ENCODE peak calls at places on chromosome 15, in seven cellular contexts. V is GM23248; A is naive thymus-derived CD4-positive, alpha-beta T cell; H is IMR-90; I is CD4-positive, alpha-beta memory T cell; D is CD8-positive, alpha-beta memory T cell; L is adrenal gland. S is an unnamed sample. For H3K4me1, the result is how much of the 10 kb centered on the place peaks cover.

GRCh38 chr15:73628976-73629854 is 4.0 kb downstream of the NPTN start:
- DNase-seq in H (no peak), V (peak), A (no peak), D (no peak), I (no peak), L (no peak), S (no peak)

GRCh38 chr15:82823049-82823448 is 13.6 kb downstream of the WHAMM start:
- DNase-seq in I (no peak), D (no peak), V (no peak), L (no peak), H (no peak), A (no peak), S (no peak)

GRCh38 chr15:57591822-57592367 is at the start of gene MYZAP:
- DNase-seq in H (no peak), V (peak), L (peak), D (peak), I (peak), A (peak), S (peak)

GRCh38 chr15:78387678-78388077 is 47.5 kb downstream of the CRABP1 start:
- DNase-seq in D (no peak), V (no peak), L (no peak), H (no peak), A (no peak), I (no peak), S (no peak)

GRCh38 chr15:52710050-52710709 is 31.0 kb upstream of the ATOSA start:
- DNase-seq in A (no peak), V (no peak), I (no peak), D (no peak), L (no peak), H (no peak), S (no peak)

GRCh38 chr15:68536331-68537095 is 42.3 kb upstream of the CORO2B start:
- DNase-seq in L (no peak), I (no peak), V (peak), H (peak), D (no peak), A (no peak), S (no peak)

GRCh38 chr15:50224606-50225005 is 40.9 kb downstream of the HDC start:
- DNase-seq in D (no peak), I (no peak), L (no peak), A (no peak), H (peak), V (peak), S (no peak)

GRCh38 chr15:70316059-70316600 is 218.4 kb upstream of the TLE3 start:
- DNase-seq in I (no peak), L (no peak), H (peak), V (peak), A (no peak), D (no peak), S (no peak)

GRCh38 chr15:81221449-81221848 is 24.8 kb downstream of the IL16 start:
- DNase-seq in H (no peak), D (no peak), A (no peak), L (no peak), I (no peak), V (peak), S (no peak)

GRCh38 chr15:77416954-77417353 is 3.0 kb downstream of the PEAK1 start:
- DNase-seq in D (no peak), I (no peak), H (no peak), A (no peak), L (no peak), V (peak), S (no peak)

GRCh38 chr15:81373996-81374395 is at the start of gene TMC3:
- DNase-seq in I (no peak), D (no peak), A (no peak), V (peak), L (no peak), H (peak), S (no peak)

GRCh38 chr15:44147636-44148035 is 47.4 kb downstream of the FRMD5 start:
- DNase-seq in H (no peak), D (no peak), I (no peak), L (no peak), A (no peak), V (no peak), S (no peak)

GRCh38 chr15:44145495-44145894 is 49.6 kb downstream of the FRMD5 start:
- DNase-seq in I (no peak), H (peak), D (no peak), V (no peak), L (no peak), A (no peak), S (no peak)

GRCh38 chr15:44144193-44144592 is 50.9 kb downstream of the FRMD5 start:
- DNase-seq in L (no peak), H (no peak), A (no peak), D (no peak), I (no peak), V (no peak), S (no peak)

GRCh38 chr15:44148580-44148979 is 46.5 kb downstream of the FRMD5 start:
- DNase-seq in D (no peak), L (no peak), H (no peak), I (no peak), V (no peak), A (no peak), S (no peak)

DNA sequence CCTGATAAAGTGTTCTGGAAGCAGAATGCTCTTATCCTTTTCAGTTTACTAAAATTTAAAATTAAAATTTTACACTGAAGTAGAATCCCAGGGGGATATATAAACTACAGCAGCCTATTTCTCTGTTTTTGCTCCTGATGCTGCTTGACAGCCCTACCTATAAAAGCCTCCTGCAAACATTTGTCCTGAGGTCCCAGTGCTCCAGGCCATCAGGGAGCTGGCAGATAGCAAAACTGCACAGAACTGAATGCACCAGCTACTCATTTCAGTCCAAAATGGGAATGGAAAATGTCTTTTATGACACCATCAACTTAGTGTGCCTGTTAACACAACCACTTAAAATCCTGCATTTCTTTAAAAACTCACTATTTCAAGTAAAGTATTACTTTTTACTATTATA is 50.1 kb downstream of the FRMD5 start:
- DNase-seq in A (no peak), D (no peak), I (no peak), L (no peak), V (no peak), H (no peak), S (no peak)
- H3K4me1 ChIP-seq in A (under half), D (under half), I (under half), L (under half), V (under half), H (under half), S (under half)

GRCh38 chr15:42104095-42104891 is 9.9 kb upstream of the PLA2G4D start:
- DNase-seq in V (peak), I (no peak), D (no peak), H (no peak), L (no peak), A (no peak), S (no peak)
- H3K4me1 ChIP-seq in V (under half), I (under half), D (under half), H (under half), L (under half), A (under half), S (under half)

GRCh38 chr15:88615303-88616107 is 5.6 kb upstream of the AEN start:
- DNase-seq in L (peak), I (no peak), D (no peak), A (no peak), V (no peak), H (no peak), S (peak)

GRCh38 chr15:88618686-88619085 is 2.5 kb upstream of the AEN start:
- DNase-seq in L (peak), A (no peak), H (no peak), V (no peak), I (no peak), D (no peak), S (no peak)

GRCh38 chr15:88616240-88616639 is 4.9 kb upstream of the AEN start:
- DNase-seq in V (no peak), H (no peak), A (no peak), I (no peak), L (peak), D (no peak), S (no peak)

GRCh38 chr15:88617790-88618189 is 3.4 kb upstream of the AEN start:
- DNase-seq in D (no peak), H (no peak), I (no peak), V (no peak), A (no peak), L (peak), S (no peak)

GRCh38 chr15:88617031-88617722 is 4.0 kb upstream of the AEN start:
- DNase-seq in A (no peak), V (no peak), H (no peak), D (no peak), L (peak), I (no peak), S (no peak)
- H3K4me1 ChIP-seq in A (under half), V (under half), H (under half), D (under half), L (under half), I (under half), S (under half)

GRCh38 chr15:67064607-67065530 is 533 bp upstream of the SMAD3 start:
- DNase-seq in I (no peak), H (no peak), D (no peak), V (no peak), L (peak), A (no peak), S (peak)
- H3K4me1 ChIP-seq in I (half or more), H (under half), D (under half), V (under half), L (under half), A (under half), S (under half)

DNA sequence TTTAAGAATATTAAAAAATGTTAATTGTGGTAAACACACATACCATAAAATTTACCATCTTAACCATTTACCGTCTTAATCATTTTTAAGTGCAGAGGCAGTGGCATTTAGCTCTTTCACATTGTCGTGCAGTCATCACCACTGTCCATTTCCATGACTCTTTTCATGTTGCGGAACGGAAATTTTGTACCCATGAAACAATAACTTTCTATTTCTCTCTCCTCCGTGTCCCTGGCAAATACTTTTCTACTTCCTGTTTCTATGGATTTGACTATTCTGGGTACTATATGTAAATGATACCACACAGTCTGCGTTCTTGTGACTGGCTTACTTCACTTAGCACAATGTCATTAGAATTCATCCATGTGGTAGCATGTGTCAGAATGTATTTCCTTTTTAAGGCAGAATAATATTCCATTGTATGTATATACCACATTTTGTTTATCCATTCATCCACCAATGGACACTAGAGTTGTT is 27.9 kb downstream of the AKAP13 start:
- DNase-seq in H (no peak), V (no peak), D (no peak), I (peak), A (no peak), L (no peak), S (no peak)
- H3K4me1 ChIP-seq in H (under half), V (half or more), D (under half), I (under half), A (under half), L (half or more), S (under half)

DNA sequence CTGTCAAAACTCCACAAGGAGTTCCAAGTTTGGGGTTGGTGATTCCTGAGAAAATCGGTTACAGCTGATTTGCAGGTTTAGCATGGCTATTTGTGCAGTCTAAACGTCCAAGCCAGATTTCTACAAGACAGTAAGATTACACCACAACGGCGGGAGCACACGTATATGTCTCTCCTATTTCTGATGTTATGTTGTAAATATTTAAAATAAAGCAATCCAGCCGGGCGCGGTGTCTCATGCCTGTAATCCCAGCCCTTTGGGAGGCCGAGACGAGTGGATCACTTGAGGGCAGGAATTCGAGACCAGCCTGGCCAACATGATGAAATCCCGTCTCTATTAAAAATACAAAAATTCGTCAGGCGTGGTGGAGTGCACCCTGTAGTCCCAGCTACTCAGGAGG is 106.8 kb upstream of the IGF1R start:
- DNase-seq in A (no peak), I (no peak), V (no peak), L (no peak), H (peak), D (no peak), S (peak)
- H3K4me1 ChIP-seq in A (under half), I (under half), V (under half), L (under half), H (under half), D (under half), S (under half)